ENCODE peak calls at places on chromosomes 4 and X, in four cellular contexts. F is GM12878, C is HepG2, Y is K562. L is an unnamed sample.

GRCh38 chr4:90537491-90537890 is 410.3 kb downstream of the CCSER1 start:
- DNase-seq in F (no peak), C (no peak), Y (no peak), L (no peak)

GRCh38 chr4:10095296-10095991 is 21.2 kb downstream of the WDR1 start:
- DNase-seq in F (no peak), C (no peak), Y (no peak), L (no peak)

GRCh38 chrX:84118769-84119168 is 69.2 kb downstream of the RPS6KA6 start:
- DNase-seq in F (no peak), C (no peak), Y (no peak), L (no peak)

GRCh38 chrX:100083146-100083715 is 326.8 kb downstream of the PCDH19 start:
- DNase-seq in F (no peak), C (no peak), Y (no peak), L (no peak)

GRCh38 chrX:40897768-40898167 is 162.4 kb upstream of the MED14 start:
- DNase-seq in F (no peak), C (no peak), Y (no peak), L (no peak)

GRCh38 chr4:116926631-116927295 is 158.6 kb downstream of the TRAM1L1 start:
- DNase-seq in F (no peak), C (no peak), Y (no peak), L (no peak)

GRCh38 chrX:88284844-88285243 is 462.2 kb upstream of the CPXCR1 start:
- DNase-seq in F (no peak), C (peak), Y (no peak), L (no peak)

GRCh38 chr4:42673084-42673429 is 16.2 kb upstream of the ATP8A1 start:
- DNase-seq in F (no peak), C (no peak), Y (no peak), L (no peak)

GRCh38 chr4:30720021-30720655 is at the start of gene PCDH7:
- DNase-seq in F (no peak), C (no peak), Y (no peak), L (peak)

GRCh38 chr4:120749445-120750151 is 172.9 kb downstream of the PRDM5 start:
- DNase-seq in F (peak), C (no peak), Y (no peak), L (no peak)

GRCh38 chr4:84750260-84750955 is 167.5 kb downstream of the CDS1 start:
- DNase-seq in F (no peak), C (peak), Y (peak), L (peak)

GRCh38 chr4:75985116-75985515 is 5.6 kb downstream of the SDAD1 start:
- DNase-seq in F (no peak), C (no peak), Y (no peak), L (no peak)

GRCh38 chrX:120419465-120419864 is 49.6 kb downstream of the LAMP2 start:
- DNase-seq in F (no peak), C (no peak), Y (no peak), L (no peak)

GRCh38 chrX:31209005-31209612 is 137.3 kb upstream of the FTHL17 start:
- DNase-seq in F (no peak), C (no peak), Y (no peak), L (peak)

GRCh38 chr4:180947421-180947820 is 1295.8 kb upstream of the TENM3 start:
- DNase-seq in F (no peak), C (no peak), Y (no peak), L (peak)

GRCh38 chr4:42633605-42634388 is 23.1 kb downstream of the ATP8A1 start:
- DNase-seq in F (no peak), C (no peak), Y (no peak), L (no peak)

GRCh38 chr4:53916431-53916889 is 147.9 kb downstream of the CHIC2 start:
- DNase-seq in F (no peak), C (no peak), Y (no peak), L (no peak)

GRCh38 chr4:139282375-139283075 is 2.5 kb upstream of the MGARP start:
- DNase-seq in F (no peak), C (no peak), Y (no peak), L (no peak)

GRCh38 chr4:69321153-69321729 is 41.0 kb downstream of the UGT2B28 start:
- DNase-seq in F (no peak), C (no peak), Y (no peak), L (no peak)

GRCh38 chr4:128565565-128566186 is 243.8 kb upstream of the JADE1 start:
- DNase-seq in F (no peak), C (peak), Y (peak), L (peak)

GRCh38 chrX:17377795-17378194 is 2.8 kb downstream of the NHS start:
- DNase-seq in F (no peak), C (no peak), Y (no peak), L (no peak)
- TF ChIP-seq FOXK2 in F (no peak), C (no peak), Y (no peak), L (no peak)

GRCh38 chr4:155849042-155849441 is 17.0 kb downstream of the ASIC5 start:
- DNase-seq in F (no peak), C (no peak), Y (no peak), L (no peak)
- TF ChIP-seq FOXM1 in F (no peak), C (no peak), Y (no peak), L (no peak)

GRCh38 chrX:1401611-1402430 is 9.9 kb upstream of the SLC25A6 start:
- DNase-seq in F (no peak), C (no peak), Y (no peak), L (no peak)

GRCh38 chrX:1398431-1399340 is 6.8 kb upstream of the SLC25A6 start:
- DNase-seq in F (no peak), C (no peak), Y (no peak), L (no peak)

GRCh38 chrX:1400731-1401471 is 9.0 kb upstream of the SLC25A6 start:
- DNase-seq in F (no peak), C (peak), Y (peak), L (no peak)

GRCh38 chrX:1397441-1397840 is 5.5 kb upstream of the SLC25A6 start:
- DNase-seq in F (no peak), C (no peak), Y (no peak), L (no peak)

DNA sequence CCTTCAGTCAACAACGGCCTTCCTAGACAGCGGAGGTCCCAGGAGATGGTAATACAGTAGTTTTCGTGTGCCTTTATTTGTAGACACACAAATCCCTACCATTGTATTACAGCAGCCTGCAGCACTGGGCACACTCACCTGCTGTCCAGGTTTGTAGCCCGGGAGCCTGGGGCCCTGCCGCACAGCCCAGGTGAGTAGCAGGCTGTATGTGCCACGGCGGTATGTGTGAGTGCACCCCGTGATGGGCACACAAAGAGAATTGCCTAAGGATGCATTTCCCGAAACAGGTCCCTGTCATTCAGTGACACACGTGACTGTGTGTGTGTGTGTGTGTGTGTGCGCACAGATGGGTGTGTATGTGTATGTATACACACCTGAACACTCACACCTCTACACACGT is 8.1 kb upstream of the SLC25A6 start:
- DNase-seq in F (no peak), C (no peak), Y (no peak), L (no peak)
- TF ChIP-seq FOXK2 in F (no peak), C (no peak), Y (no peak), L (no peak)

GRCh38 chr4:151169223-151169622 is 69.8 kb downstream of the RPS3A start:
- DNase-seq in F (no peak), C (no peak), Y (no peak), L (no peak)
- TF ChIP-seq FOXM1 in F (no peak), C (no peak), Y (no peak), L (no peak)

GRCh38 chrX:71492086-71493065 is 40.5 kb upstream of the OGT start:
- DNase-seq in F (no peak), C (no peak), Y (no peak), L (no peak)
- TF ChIP-seq FOXK2 in F (no peak), C (no peak), Y (no peak), L (no peak)

GRCh38 chr4:37555324-37555723 is 130.9 kb downstream of the RELL1 start:
- DNase-seq in F (no peak), C (no peak), Y (peak), L (no peak)
- TF ChIP-seq FOXM1 in F (no peak), C (no peak), Y (no peak), L (no peak)

GRCh38 chr4:11468901-11469300 is 40.2 kb upstream of the HS3ST1 start:
- DNase-seq in F (no peak), C (no peak), Y (no peak), L (no peak)
- TF ChIP-seq FOXK2 in F (no peak), C (no peak), Y (no peak), L (no peak)

GRCh38 chr4:184253072-184253420 is 35.4 kb upstream of the ENPP6 start:
- DNase-seq in F (no peak), C (no peak), Y (no peak), L (no peak)

GRCh38 chr4:184251680-184252000 is 34.0 kb upstream of the ENPP6 start:
- DNase-seq in F (no peak), C (no peak), Y (no peak), L (no peak)

GRCh38 chr4:184248216-184248615 is 30.5 kb upstream of the ENPP6 start:
- DNase-seq in F (no peak), C (no peak), Y (no peak), L (no peak)

GRCh38 chr4:184252136-184253071 is 34.7 kb upstream of the ENPP6 start:
- DNase-seq in F (no peak), C (no peak), Y (no peak), L (no peak)

DNA sequence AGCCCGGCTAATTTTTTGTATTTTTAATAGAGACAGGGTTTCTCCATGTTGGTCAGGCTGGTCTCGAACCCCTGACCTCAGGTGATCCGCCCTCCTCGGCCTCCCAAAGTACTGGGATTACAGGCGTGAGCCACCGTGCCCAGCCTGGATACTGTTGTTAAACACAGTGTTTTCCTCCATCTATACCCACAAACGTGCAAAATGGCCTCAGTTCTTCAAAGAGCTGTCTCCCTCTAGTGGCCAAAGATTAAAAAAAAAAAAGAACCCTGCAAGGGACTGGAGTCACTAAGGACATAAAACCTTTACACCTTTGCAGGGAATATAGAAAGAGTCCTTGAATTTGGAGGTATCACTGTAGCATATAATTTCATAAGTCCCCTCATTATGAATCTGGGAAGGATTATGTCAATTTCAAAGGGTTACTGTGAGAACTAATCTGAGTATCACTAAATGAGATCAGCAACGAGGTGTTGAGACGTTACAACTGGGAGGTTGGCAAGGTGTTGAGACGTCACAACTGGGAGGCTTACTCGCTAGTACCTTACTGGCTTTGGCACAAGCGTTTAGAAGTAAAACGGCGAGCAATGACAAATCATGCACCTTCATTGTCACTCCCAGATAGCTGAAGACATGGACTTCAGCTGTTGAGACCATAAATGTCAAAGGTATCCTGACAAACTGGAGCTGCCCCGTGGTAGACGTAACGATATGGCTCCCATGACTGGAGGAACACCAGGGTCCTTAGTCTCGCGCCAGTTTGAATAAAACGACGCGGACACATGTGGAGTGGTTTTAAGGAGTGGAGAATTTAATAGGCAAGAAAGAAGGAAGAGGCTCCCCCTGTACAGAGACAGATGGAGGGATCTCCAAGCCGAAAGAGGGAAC is 33.4 kb upstream of the ENPP6 start:
- DNase-seq in F (no peak), C (peak), Y (peak), L (peak)
- TF ChIP-seq FOXM1 in F (no peak), C (no peak), Y (no peak), L (no peak)

GRCh38 chr4:145939241-145939640 is 618 bp upstream of the ZNF827 start:
- DNase-seq in F (no peak), C (no peak), Y (no peak), L (no peak)

GRCh38 chr4:145936142-145937020 is 2.2 kb downstream of the ZNF827 start:
- DNase-seq in F (no peak), C (peak), Y (peak), L (peak)

GRCh38 chr4:145937021-145937861 is 1.4 kb downstream of the ZNF827 start:
- DNase-seq in F (no peak), C (no peak), Y (no peak), L (peak)

GRCh38 chr4:145938618-145939177 is at the start of gene ZNF827:
- DNase-seq in F (peak), C (peak), Y (no peak), L (peak)

GRCh38 chr4:145937990-145938611 is 522 bp downstream of the ZNF827 start:
- DNase-seq in F (no peak), C (no peak), Y (no peak), L (peak)
- TF ChIP-seq FOXK2 in F (no peak), C (no peak), Y (no peak), L (no peak)

DNA sequence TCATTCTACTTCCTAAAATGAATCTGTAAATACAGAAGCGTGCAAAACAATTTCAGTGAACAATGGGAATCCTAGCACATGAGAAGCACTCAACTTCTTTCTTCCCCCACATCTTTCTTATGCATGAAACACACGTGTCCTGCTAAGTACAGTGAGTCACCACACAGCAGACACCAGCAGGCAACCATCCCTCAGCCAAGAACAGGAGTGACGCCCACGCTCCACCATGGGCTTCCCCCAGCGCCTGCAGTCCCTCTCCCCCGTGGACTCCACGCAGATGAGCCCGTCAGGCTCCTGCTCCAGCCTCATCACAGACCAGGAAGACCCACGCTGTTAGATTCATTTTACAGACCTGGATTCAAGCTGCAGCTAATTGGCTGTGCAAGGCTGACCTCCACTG is 16.8 kb downstream of the HMX1 start:
- DNase-seq in F (no peak), C (no peak), Y (no peak), L (no peak)
- TF ChIP-seq FOXM1 in F (no peak), C (no peak), Y (no peak), L (no peak)